ENCODE peak calls at places on chromosomes 11 and 22, in six cellular contexts. J is lung, N is adrenal gland, L is neural progenitor cell, S is mucosa of descending colon, W is AG10803. A is an unnamed sample.

GRCh38 chr22:24423519-24424000 is 3.8 kb upstream of the ADORA2A start:
- DNase-seq in J (peak), N (no peak), L (peak), S (peak), W (no peak), A (peak)

GRCh38 chr22:50276143-50276542 is 6.0 kb upstream of the MAPK11 start:
- DNase-seq in J (peak), N (peak), L (no peak), S (peak), W (peak), A (peak)

GRCh38 chr11:5364214-5364613 is 12.9 kb downstream of the OR51B6 start:
- DNase-seq in J (no peak), N (no peak), L (no peak), S (no peak), W (peak), A (peak)

GRCh38 chr22:46691571-46691970 is 46.5 kb downstream of the CERK start:
- DNase-seq in J (no peak), N (no peak), L (no peak), S (no peak), W (no peak), A (no peak)

GRCh38 chr22:19377565-19378361 is 53.8 kb downstream of the HIRA start:
- DNase-seq in J (no peak), N (no peak), L (no peak), S (no peak), W (no peak), A (no peak)

GRCh38 chr11:122979815-122980656 is 1.6 kb downstream of the BSX start:
- DNase-seq in J (no peak), N (no peak), L (peak), S (no peak), W (no peak), A (no peak)

GRCh38 chr11:1060885-1061616 is 13.6 kb upstream of the MUC2 start:
- DNase-seq in J (no peak), N (peak), L (no peak), S (peak), W (peak), A (peak)

GRCh38 chr22:23122992-23123803 is 18.6 kb downstream of the RSPH14 start:
- DNase-seq in J (no peak), N (no peak), L (no peak), S (no peak), W (no peak), A (no peak)

GRCh38 chr11:114219559-114220349 is 76.4 kb upstream of the NNMT start:
- DNase-seq in J (peak), N (peak), L (peak), S (no peak), W (no peak), A (peak)

GRCh38 chr22:32237905-32238304 is 17.2 kb downstream of the SLC5A4 start:
- DNase-seq in J (no peak), N (no peak), L (no peak), S (no peak), W (no peak), A (no peak)

GRCh38 chr11:67289226-67289650 is at the start of gene ANKRD13D:
- DNase-seq in J (no peak), N (no peak), L (no peak), S (no peak), W (no peak), A (no peak)

GRCh38 chr11:67286621-67287333 is 2.3 kb upstream of the ANKRD13D start:
- DNase-seq in J (no peak), N (peak), L (no peak), S (no peak), W (no peak), A (no peak)

GRCh38 chr11:67287355-67288197 is 1.5 kb upstream of the ANKRD13D start:
- DNase-seq in J (no peak), N (no peak), L (no peak), S (no peak), W (no peak), A (no peak)

GRCh38 chr11:67288452-67289225 is 464 bp upstream of the ANKRD13D start:
- DNase-seq in J (peak), N (peak), L (peak), S (peak), W (peak), A (peak)

DNA sequence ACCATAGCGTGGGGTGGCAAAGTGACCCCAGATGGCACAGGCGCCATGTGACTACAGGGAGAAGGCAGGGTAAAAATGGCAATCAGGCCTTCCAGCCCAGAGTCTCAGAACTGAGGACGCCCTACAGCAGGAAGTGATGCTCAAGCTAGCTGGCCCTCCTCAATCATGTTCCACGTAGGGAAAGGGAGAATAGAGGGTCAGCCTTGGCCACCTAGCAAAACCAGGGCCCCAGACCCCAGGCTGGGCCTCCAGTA is 978 bp upstream of the ANKRD13D start:
- DNase-seq in J (no peak), N (no peak), L (no peak), S (no peak), W (no peak), A (no peak)
- H3K4me3 ChIP-seq in J (no peak), N (peak), L (peak), S (peak), W (peak), A (peak)

GRCh38 chr11:36885154-36885553 is 287.1 kb upstream of the RAG2 start:
- DNase-seq in J (no peak), N (no peak), L (no peak), S (no peak), W (no peak), A (no peak)
- TF ChIP-seq CTCF in J (no peak), N (no peak), L (no peak), S (no peak), W (no peak), A (no peak)

GRCh38 chr11:30967579-30967978 is 381.4 kb upstream of the MPPED2 start:
- DNase-seq in J (no peak), N (no peak), L (no peak), S (no peak), W (no peak), A (no peak)
- H3K4me3 ChIP-seq in J (no peak), N (no peak), L (no peak), S (no peak), W (no peak), A (no peak)

DNA sequence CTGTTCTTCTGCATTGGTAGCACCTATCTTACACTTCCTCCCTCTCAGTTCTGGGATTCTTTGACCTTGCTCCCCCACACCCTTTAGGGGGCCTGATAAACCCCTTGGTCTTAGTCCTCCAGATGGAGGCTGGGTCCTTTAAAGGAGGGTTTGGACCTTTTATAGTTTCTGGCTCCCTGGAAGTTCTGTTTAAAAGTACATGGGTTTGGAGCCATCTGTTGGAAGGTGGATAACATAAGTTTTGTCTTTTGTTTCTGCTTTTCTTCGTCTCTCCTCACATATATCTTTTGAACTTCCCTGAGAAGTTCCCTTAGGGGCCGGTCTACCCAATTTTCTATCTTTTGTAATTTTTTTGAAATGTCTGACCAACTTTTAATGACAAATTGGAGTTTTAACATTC is 17.9 kb upstream of the HYLS1 start:
- DNase-seq in J (no peak), N (no peak), L (no peak), S (no peak), W (no peak), A (no peak)
- TF ChIP-seq CTCF in J (no peak), N (no peak), L (no peak), S (no peak), W (no peak), A (no peak)

A was measured in foreskin fibroblast.